ENCODE peak calls at places on chromosomes 1 and 21, in four cellular contexts. P is fibroblast of pulmonary artery, M is uterus, V is ovary. S is an unnamed sample.

GRCh38 chr21:32844653-32845443 is 73.3 kb upstream of the PAXBP1 start:
- DNase-seq in P (peak), M (no peak), V (no peak), S (peak)

GRCh38 chr21:35674895-35675470 is 385.3 kb downstream of the SETD4 start:
- DNase-seq in M (no peak), P (peak), V (no peak), S (no peak)

GRCh38 chr1:87279966-87280535 is 48.6 kb upstream of the LMO4 start:
- DNase-seq in V (no peak), P (peak), M (no peak), S (no peak)

GRCh38 chr1:232127190-232127589 is 500.6 kb downstream of the DISC1 start:
- DNase-seq in M (no peak), P (peak), V (no peak), S (no peak)

GRCh38 chr1:9877962-9878361 is 32.1 kb downstream of the CTNNBIP1 start:
- DNase-seq in M (no peak), V (no peak), P (no peak), S (no peak)

GRCh38 chr1:211653907-211654553 is 21.4 kb downstream of the NEK2 start:
- DNase-seq in V (no peak), P (peak), M (no peak), S (no peak)

GRCh38 chr21:44711327-44712202 is at the start of gene TSPEAR:
- DNase-seq in V (peak), M (peak), P (no peak), S (no peak)

GRCh38 chr1:90143522-90144050 is 148.7 kb downstream of the ZNF326 start:
- DNase-seq in M (no peak), V (no peak), P (no peak), S (no peak)

GRCh38 chr1:213719462-213719861 is 268.3 kb upstream of the PROX1 start:
- DNase-seq in V (no peak), M (no peak), P (no peak), S (no peak)

GRCh38 chr1:85502625-85503083 is 37.7 kb upstream of the DDAH1 start:
- DNase-seq in V (no peak), P (peak), M (peak), S (peak)

GRCh38 chr1:31753623-31754349 is 10.4 kb downstream of the ADGRB2 start:
- DNase-seq in M (no peak), V (peak), P (peak), S (peak)

DNA sequence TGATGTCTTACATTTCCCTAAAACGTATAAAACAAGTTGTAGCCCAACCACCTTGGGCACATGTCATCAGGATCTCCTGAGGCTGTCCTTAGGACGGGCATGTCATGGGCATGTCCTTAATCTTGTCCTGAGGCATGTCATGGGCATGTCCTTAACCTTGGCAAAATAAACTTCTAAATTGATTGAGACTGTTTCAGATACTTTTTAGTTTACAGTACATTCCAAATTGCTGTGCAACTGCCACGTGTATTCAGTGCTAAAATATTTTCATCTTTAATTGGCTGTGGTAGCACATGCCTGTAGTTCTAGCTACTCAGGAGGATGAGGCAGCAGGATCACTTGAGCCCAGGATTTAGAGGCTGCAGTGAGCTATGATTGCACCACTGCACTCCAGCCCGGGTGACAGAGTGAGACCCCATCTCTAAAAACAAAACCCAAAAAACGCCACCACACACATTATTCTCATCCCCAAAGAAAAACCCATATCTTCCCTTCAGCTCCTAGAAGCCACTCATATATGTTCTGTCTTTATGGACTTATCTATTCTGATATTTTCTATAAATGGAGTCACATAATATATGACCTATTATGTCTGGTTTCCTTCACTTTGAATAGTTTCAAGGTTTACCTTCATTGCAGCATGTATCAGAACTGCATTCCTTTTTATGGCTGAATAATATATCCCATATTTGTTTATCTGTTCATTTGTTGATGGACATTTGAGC is 96.0 kb upstream of the BTG3 start:
- DNase-seq in V (no peak), M (no peak), P (no peak), S (no peak)
- H3K4me3 ChIP-seq in V (no peak), M (no peak), P (no peak), S (no peak)

GRCh38 chr1:28111157-28111556 is 22.7 kb upstream of the EYA3 start:
- DNase-seq in M (no peak), V (no peak), P (no peak), S (no peak)

GRCh38 chr1:28110555-28110954 is 22.1 kb upstream of the EYA3 start:
- DNase-seq in M (no peak), P (peak), V (no peak), S (no peak)

GRCh38 chr1:28114844-28115243 is 26.4 kb upstream of the EYA3 start:
- DNase-seq in P (no peak), M (no peak), V (no peak), S (no peak)

GRCh38 chr1:28115267-28115666 is 26.9 kb upstream of the EYA3 start:
- DNase-seq in P (peak), V (no peak), M (no peak), S (no peak)

DNA sequence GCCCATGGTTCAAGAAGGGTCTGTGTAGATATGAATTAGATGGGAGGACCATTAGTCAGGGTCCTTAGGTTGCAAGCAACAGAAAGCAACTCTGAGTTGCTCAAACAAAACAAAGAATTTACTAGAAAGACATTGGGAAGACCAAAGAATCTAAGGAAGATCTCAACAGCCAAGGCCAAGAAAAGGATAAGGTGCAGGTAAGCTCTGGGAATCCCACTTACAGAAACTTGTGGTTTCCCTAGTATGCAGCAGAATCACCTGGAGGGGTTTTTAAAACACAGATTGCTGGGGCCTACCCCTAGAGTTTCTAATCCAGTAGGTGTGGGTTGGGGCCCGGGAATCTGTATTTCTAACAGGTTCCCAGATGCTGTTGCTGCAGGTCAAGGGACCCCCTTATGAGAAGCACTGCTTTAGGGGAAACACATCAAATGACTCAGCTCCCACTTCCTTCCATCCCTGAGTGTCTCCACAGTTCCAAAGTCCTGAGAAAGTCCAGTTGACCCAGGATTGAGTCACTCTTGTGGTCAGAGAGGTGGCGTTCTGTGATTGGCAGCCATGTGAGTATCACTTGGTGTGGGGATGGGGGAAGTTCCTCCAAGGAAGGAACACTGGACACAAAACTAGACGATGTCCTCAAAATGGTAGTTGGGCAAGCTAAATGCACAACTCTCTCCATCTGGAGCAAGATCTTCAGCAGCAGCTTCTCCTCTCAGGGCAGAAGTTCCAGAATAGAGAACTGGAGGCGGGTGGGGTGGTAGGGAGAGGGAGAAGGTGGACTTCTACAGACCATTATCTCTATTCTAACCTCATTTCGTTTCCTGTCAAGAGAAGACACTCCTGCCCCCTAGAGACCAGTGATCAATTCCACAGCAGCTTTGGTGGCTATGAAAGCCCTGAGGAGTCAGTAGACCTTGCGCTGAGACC is 24.2 kb upstream of the EYA3 start:
- DNase-seq in P (peak), V (no peak), M (no peak), S (peak)
- TF ChIP-seq CTCF in P (peak), V (no peak), M (no peak), S (peak)

DNA sequence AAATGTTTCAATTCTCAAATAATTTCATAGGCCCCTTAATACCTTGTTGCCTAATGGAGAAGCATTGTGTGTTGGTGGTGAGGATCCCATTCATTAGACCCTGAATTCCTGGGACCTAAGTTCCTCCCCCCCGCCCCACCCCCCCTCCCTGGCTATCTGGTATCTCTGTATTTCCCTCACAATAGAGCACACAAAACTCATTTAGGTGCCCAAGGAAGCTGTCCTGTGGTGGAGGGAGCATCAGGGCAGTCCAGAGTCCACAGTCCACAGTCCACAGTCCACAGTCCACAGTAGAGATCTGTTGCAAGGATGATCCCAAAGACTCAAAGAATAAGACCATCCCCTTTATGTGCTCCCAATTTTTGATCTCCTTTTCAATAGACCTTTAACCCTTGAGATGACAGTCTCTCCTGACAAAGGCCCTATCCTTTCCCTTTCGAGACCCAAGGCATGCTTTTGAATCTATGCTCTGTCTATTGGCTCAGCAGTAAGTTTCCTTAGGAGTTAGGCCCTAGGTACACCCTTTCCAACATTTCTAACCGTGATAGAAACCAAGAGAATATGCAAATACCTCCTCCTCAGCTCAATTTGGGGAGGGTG is 123.9 kb downstream of the ZBTB18 start:
- DNase-seq in M (no peak), V (no peak), P (no peak), S (no peak)
- H3K4me3 ChIP-seq in M (no peak), V (no peak), P (no peak), S (no peak)

DNA sequence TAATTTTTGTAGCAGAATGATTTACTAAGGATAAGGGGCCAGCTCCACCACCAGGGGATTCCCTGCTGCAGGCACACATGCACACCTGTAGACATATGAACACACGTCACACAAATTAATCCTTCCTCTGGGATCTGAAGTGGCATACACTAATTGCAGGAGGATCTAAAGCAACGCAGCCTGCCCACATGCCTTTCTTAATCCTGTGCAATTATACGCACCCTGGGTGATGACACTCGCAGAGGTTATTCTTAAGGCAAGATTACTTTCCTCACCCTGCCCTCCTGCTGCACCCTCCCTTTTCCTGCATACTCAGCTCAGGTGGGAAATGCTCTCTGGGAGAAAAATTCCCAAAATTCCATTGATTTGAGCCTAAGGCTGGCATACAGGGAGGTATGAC is 7.5 kb upstream of the LORICRIN start:
- DNase-seq in M (no peak), P (no peak), V (no peak), S (no peak)
- TF ChIP-seq CTCF in M (no peak), P (no peak), V (no peak), S (no peak)

DNA sequence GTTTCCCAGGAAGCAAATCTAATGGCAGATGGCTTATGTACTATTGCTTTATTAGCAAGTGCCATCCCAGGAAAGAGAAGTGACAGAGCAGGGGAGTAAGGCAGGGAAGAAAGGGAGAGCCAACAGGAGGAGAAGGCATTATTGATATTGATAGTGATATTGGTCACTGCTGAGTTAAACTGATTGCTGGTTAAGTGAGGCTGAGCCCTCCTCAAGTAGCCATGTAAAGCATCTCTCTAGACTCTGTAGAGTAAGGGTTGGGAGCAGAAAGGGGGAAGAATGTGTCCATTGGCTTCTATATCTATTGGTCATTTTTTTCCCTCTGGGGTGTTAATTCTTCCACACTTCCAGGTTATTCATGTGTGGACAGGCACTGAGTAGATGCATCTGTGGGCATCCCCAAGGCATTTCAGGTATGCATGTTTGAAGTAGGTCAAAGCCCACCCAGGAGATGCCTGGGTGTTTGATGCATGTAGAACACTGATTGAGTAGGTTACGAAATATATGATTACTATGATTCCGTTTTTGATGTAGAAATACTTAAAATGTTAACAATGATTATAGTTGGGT is 290.5 kb upstream of the DPYD start:
- DNase-seq in P (no peak), M (no peak), V (no peak), S (no peak)
- H3K4me3 ChIP-seq in P (no peak), M (no peak), V (no peak), S (no peak)

DNA sequence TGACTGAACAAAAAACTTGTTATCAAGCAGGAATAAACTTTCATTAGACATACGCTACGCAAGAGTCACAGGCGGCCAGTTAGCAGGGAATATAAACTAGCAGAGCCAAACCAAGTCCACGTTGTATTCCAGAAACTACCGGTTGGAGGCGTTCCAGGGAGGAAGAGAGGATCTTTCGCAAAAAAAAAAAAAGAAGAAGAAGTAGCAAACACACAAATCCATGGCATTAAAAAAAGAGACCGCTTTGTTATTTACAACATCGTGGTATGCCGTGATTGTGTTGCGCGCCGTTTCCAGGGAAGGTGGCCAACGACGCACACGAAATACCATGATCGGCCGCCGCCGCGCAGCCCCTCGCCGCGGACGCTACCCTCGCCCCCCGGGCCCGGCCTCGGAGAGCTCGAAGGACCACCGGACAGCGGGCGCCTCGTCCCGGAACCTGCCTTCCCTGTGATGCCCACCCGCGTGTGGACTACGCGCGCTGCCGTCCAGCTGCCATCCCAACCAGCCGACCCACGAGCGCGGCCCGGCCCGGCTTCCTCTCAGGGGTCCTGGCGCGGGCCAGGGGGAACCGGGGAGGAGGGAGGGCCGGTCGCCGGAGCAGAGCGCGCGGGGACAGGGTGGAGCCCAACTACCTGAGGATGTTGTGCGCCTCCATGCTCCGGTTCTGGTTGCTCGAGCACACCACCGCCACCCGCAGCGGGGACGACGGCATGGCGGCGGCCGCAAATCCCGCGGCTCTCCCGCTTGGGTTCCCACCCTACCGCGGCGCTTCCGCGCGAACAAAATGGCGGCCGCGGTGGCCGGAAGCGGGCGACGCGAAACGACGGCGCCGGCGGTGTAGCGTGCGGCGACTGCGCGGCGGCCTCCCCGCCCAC is 581 bp downstream of the SSU72 start:
- DNase-seq in M (no peak), V (no peak), P (peak), S (peak)
- TF ChIP-seq CTCF in M (no peak), V (no peak), P (peak), S (no peak)

GRCh38 chr1:61082336-61083013 is at the start of gene NFIA:
- DNase-seq in M (peak), V (peak), P (peak), S (peak)

GRCh38 chr1:61083014-61083798 is 845 bp downstream of the NFIA start:
- DNase-seq in M (peak), P (no peak), V (peak), S (peak)

GRCh38 chr1:61080408-61081134 is 1.8 kb upstream of the NFIA start:
- DNase-seq in M (no peak), P (no peak), V (no peak), S (no peak)

GRCh38 chr1:61081135-61081636 is 1.2 kb upstream of the NFIA start:
- DNase-seq in P (no peak), V (no peak), M (no peak), S (no peak)

DNA sequence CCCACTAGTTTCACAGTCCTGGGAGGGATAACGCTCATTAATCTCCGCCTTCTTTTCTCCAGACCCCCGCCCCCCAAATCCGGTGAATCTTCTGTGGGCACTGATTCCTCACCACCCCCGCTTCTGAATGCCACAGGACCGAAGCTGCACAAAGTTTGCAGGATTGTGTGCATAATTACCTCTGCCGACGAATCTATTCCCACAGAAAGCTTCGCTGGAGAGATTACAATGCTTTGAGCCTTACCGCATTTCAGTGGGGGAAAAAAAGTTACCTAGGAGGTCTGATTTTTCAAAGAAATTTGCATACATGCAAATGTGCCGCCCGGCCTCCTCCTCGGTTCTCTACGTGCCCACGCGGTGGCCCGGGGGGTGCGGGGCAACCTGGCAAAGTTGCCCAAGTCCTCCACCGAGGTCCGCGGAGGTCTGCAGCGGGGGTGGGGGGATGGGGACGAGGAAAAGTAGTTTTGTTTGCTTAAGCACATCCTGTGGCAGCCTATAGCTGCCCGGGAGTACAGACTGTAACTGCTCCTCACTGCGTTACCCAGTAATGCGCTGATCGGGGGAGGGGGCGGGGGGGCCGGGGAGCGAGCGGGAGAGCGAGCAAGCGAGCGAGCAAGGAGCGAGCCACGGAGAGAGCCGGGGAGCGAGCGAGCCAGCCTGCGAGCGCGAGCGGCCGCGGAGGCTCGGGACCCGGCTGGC is 575 bp upstream of the NFIA start:
- DNase-seq in V (peak), M (peak), P (peak), S (peak)
- H3K4me3 ChIP-seq in V (peak), M (peak), P (peak), S (peak)

GRCh38 chr1:222068937-222069336 is 327.0 kb upstream of the DUSP10 start:
- DNase-seq in M (no peak), V (no peak), P (peak), S (no peak)

GRCh38 chr1:222071313-222071886 is 329.5 kb upstream of the DUSP10 start:
- DNase-seq in P (no peak), V (no peak), M (no peak), S (no peak)

GRCh38 chr1:222074317-222074716 is 332.4 kb upstream of the DUSP10 start:
- DNase-seq in M (no peak), P (no peak), V (no peak), S (no peak)

GRCh38 chr1:222077191-222077590 is 335.3 kb upstream of the DUSP10 start:
- DNase-seq in M (no peak), V (no peak), P (no peak), S (no peak)

GRCh38 chr1:222073307-222073995 is 331.6 kb upstream of the DUSP10 start:
- DNase-seq in V (no peak), M (no peak), P (peak), S (no peak)
- TF ChIP-seq CTCF in V (no peak), M (no peak), P (no peak), S (no peak)

S was measured in adrenal gland.